ENCODE peak calls at places on chromosomes 11 and 22, in five cellular contexts. One of them, this sample, is unnamed.

GRCh38 chr11:132471491-132471890 is 1060.8 kb downstream of the OPCML start:
- DNase-seq in activated B cell treated with CpG ODN at 0.5 μM for 24 hours: no peak
- DNase-seq in activated T-cell treated with anti-CD3 and anti-CD28 coated beads for 1 hour: no peak
- DNase-seq in iPS-NIHi11: no peak
- DNase-seq in central memory CD4-positive, alpha-beta T cell: no peak
- DNase-seq in this sample: no peak

GRCh38 chr11:114080219-114080618 is 20.7 kb downstream of the ZBTB16 start:
- DNase-seq in activated B cell treated with CpG ODN at 0.5 μM for 24 hours: no peak
- DNase-seq in activated T-cell treated with anti-CD3 and anti-CD28 coated beads for 1 hour: no peak
- DNase-seq in iPS-NIHi11: no peak
- DNase-seq in central memory CD4-positive, alpha-beta T cell: peak
- DNase-seq in this sample: no peak

GRCh38 chr11:19447150-19447566 is 206.4 kb upstream of the E2F8 start:
- DNase-seq in activated B cell treated with CpG ODN at 0.5 μM for 24 hours: no peak
- DNase-seq in activated T-cell treated with anti-CD3 and anti-CD28 coated beads for 1 hour: no peak
- DNase-seq in iPS-NIHi11: no peak
- DNase-seq in central memory CD4-positive, alpha-beta T cell: no peak
- DNase-seq in this sample: no peak

GRCh38 chr11:22342599-22343138 is 4.5 kb downstream of the SLC17A6 start:
- DNase-seq in activated B cell treated with CpG ODN at 0.5 μM for 24 hours: no peak
- DNase-seq in activated T-cell treated with anti-CD3 and anti-CD28 coated beads for 1 hour: no peak
- DNase-seq in iPS-NIHi11: no peak
- DNase-seq in central memory CD4-positive, alpha-beta T cell: no peak
- DNase-seq in this sample: peak

GRCh38 chr11:10351768-10352641 is 47.1 kb downstream of the ADM start:
- DNase-seq in activated B cell treated with CpG ODN at 0.5 μM for 24 hours: no peak
- DNase-seq in activated T-cell treated with anti-CD3 and anti-CD28 coated beads for 1 hour: no peak
- DNase-seq in iPS-NIHi11: peak
- DNase-seq in central memory CD4-positive, alpha-beta T cell: no peak
- DNase-seq in this sample: peak

GRCh38 chr22:43066844-43067385 is 22.3 kb downstream of the TTLL1 start:
- DNase-seq in activated B cell treated with CpG ODN at 0.5 μM for 24 hours: no peak
- DNase-seq in activated T-cell treated with anti-CD3 and anti-CD28 coated beads for 1 hour: no peak
- DNase-seq in iPS-NIHi11: no peak
- DNase-seq in central memory CD4-positive, alpha-beta T cell: no peak
- DNase-seq in this sample: no peak

GRCh38 chr11:116648229-116649174 is 124.3 kb downstream of the BUD13 start:
- DNase-seq in activated B cell treated with CpG ODN at 0.5 μM for 24 hours: no peak
- DNase-seq in activated T-cell treated with anti-CD3 and anti-CD28 coated beads for 1 hour: no peak
- DNase-seq in iPS-NIHi11: no peak
- DNase-seq in central memory CD4-positive, alpha-beta T cell: no peak
- DNase-seq in this sample: no peak

GRCh38 chr22:41382098-41382578 is 396 bp downstream of the TEF start:
- DNase-seq in activated B cell treated with CpG ODN at 0.5 μM for 24 hours: no peak
- DNase-seq in activated T-cell treated with anti-CD3 and anti-CD28 coated beads for 1 hour: peak
- DNase-seq in iPS-NIHi11: peak
- DNase-seq in central memory CD4-positive, alpha-beta T cell: peak
- DNase-seq in this sample: peak

GRCh38 chr22:32695451-32695891 is 106.0 kb upstream of the TIMP3 start:
- DNase-seq in activated B cell treated with CpG ODN at 0.5 μM for 24 hours: no peak
- DNase-seq in activated T-cell treated with anti-CD3 and anti-CD28 coated beads for 1 hour: no peak
- DNase-seq in iPS-NIHi11: no peak
- DNase-seq in central memory CD4-positive, alpha-beta T cell: no peak
- DNase-seq in this sample: no peak

This sample was measured in H7.